ENCODE peak calls at places on chromosomes 4 and X, in eight cellular contexts. One of them, this sample, is unnamed.

GRCh38 chrX:48957477-48957826 is at the start of gene OTUD5:
- DNase-seq in OCI-LY7: peak
- DNase-seq in suprapubic skin: peak
- DNase-seq in A549: peak
- DNase-seq in coronary artery: no peak
- DNase-seq in lower leg skin: no peak
- DNase-seq in body of pancreas: peak
- DNase-seq in CD8-positive, alpha-beta T cell: peak
- DNase-seq in this sample: no peak

GRCh38 chrX:49951524-49952193 is 29.3 kb downstream of the CLCN5 start:
- DNase-seq in OCI-LY7: no peak
- DNase-seq in suprapubic skin: no peak
- DNase-seq in A549: no peak
- DNase-seq in coronary artery: no peak
- DNase-seq in lower leg skin: no peak
- DNase-seq in body of pancreas: no peak
- DNase-seq in CD8-positive, alpha-beta T cell: no peak
- DNase-seq in this sample: no peak

GRCh38 chr4:122777846-122778501 is 45.5 kb downstream of the BBS12 start:
- DNase-seq in OCI-LY7: no peak
- DNase-seq in suprapubic skin: no peak
- DNase-seq in A549: no peak
- DNase-seq in coronary artery: no peak
- DNase-seq in lower leg skin: no peak
- DNase-seq in body of pancreas: no peak
- DNase-seq in CD8-positive, alpha-beta T cell: no peak
- DNase-seq in this sample: no peak

GRCh38 chr4:125750827-125751466 is 436.2 kb downstream of the FAT4 start:
- DNase-seq in OCI-LY7: no peak
- DNase-seq in suprapubic skin: no peak
- DNase-seq in A549: peak
- DNase-seq in coronary artery: no peak
- DNase-seq in lower leg skin: no peak
- DNase-seq in body of pancreas: peak
- DNase-seq in CD8-positive, alpha-beta T cell: no peak
- DNase-seq in this sample: no peak

GRCh38 chr4:56857601-56858301 is 36.2 kb upstream of the SPINK2 start:
- DNase-seq in OCI-LY7: no peak
- DNase-seq in suprapubic skin: no peak
- DNase-seq in A549: no peak
- DNase-seq in coronary artery: no peak
- DNase-seq in lower leg skin: no peak
- DNase-seq in body of pancreas: no peak
- DNase-seq in CD8-positive, alpha-beta T cell: no peak
- DNase-seq in this sample: no peak

GRCh38 chr4:120843840-120844527 is 78.5 kb downstream of the PRDM5 start:
- DNase-seq in OCI-LY7: peak
- DNase-seq in suprapubic skin: no peak
- DNase-seq in A549: no peak
- DNase-seq in coronary artery: no peak
- DNase-seq in lower leg skin: no peak
- DNase-seq in body of pancreas: peak
- DNase-seq in CD8-positive, alpha-beta T cell: no peak
- DNase-seq in this sample: no peak

GRCh38 chr4:26020083-26020668 is 106.2 kb downstream of the SMIM20 start:
- DNase-seq in OCI-LY7: no peak
- DNase-seq in suprapubic skin: no peak
- DNase-seq in A549: no peak
- DNase-seq in coronary artery: no peak
- DNase-seq in lower leg skin: peak
- DNase-seq in body of pancreas: no peak
- DNase-seq in CD8-positive, alpha-beta T cell: no peak
- DNase-seq in this sample: no peak

GRCh38 chrX:153366878-153367538 is 33.1 kb downstream of the ZNF275 start:
- DNase-seq in OCI-LY7: no peak
- DNase-seq in suprapubic skin: no peak
- DNase-seq in A549: no peak
- DNase-seq in coronary artery: no peak
- DNase-seq in lower leg skin: no peak
- DNase-seq in body of pancreas: no peak
- DNase-seq in CD8-positive, alpha-beta T cell: no peak
- DNase-seq in this sample: no peak

GRCh38 chr4:105808459-105809041 is 86.7 kb upstream of the NPNT start:
- DNase-seq in OCI-LY7: no peak
- DNase-seq in suprapubic skin: no peak
- DNase-seq in A549: no peak
- DNase-seq in coronary artery: peak
- DNase-seq in lower leg skin: no peak
- DNase-seq in body of pancreas: no peak
- DNase-seq in CD8-positive, alpha-beta T cell: no peak
- DNase-seq in this sample: no peak

GRCh38 chrX:52811065-52811625 is at the start of gene XAGE5:
- DNase-seq in OCI-LY7: no peak
- DNase-seq in suprapubic skin: no peak
- DNase-seq in A549: no peak
- DNase-seq in coronary artery: no peak
- DNase-seq in lower leg skin: no peak
- DNase-seq in body of pancreas: no peak
- DNase-seq in CD8-positive, alpha-beta T cell: no peak
- DNase-seq in this sample: no peak

GRCh38 chr4:3530663-3531254 is 1.5 kb downstream of the LRPAP1 start:
- DNase-seq in OCI-LY7: no peak
- DNase-seq in suprapubic skin: peak
- DNase-seq in A549: no peak
- DNase-seq in coronary artery: no peak
- DNase-seq in lower leg skin: no peak
- DNase-seq in body of pancreas: no peak
- DNase-seq in CD8-positive, alpha-beta T cell: no peak
- DNase-seq in this sample: no peak

GRCh38 chr4:6516762-6517161 is 44.3 kb upstream of the PPP2R2C start:
- DNase-seq in OCI-LY7: no peak
- DNase-seq in suprapubic skin: no peak
- DNase-seq in A549: no peak
- DNase-seq in coronary artery: no peak
- DNase-seq in lower leg skin: no peak
- DNase-seq in body of pancreas: no peak
- DNase-seq in CD8-positive, alpha-beta T cell: no peak
- DNase-seq in this sample: no peak

GRCh38 chr4:41375561-41375960 is 118.8 kb downstream of the UCHL1 start:
- DNase-seq in OCI-LY7: no peak
- DNase-seq in suprapubic skin: no peak
- DNase-seq in A549: no peak
- DNase-seq in coronary artery: no peak
- DNase-seq in lower leg skin: no peak
- DNase-seq in body of pancreas: peak
- DNase-seq in CD8-positive, alpha-beta T cell: no peak
- DNase-seq in this sample: no peak

GRCh38 chr4:70678383-70678999 is 9.8 kb upstream of the UTP3 start:
- DNase-seq in OCI-LY7: peak
- DNase-seq in suprapubic skin: no peak
- DNase-seq in A549: no peak
- DNase-seq in coronary artery: no peak
- DNase-seq in lower leg skin: no peak
- DNase-seq in body of pancreas: no peak
- DNase-seq in CD8-positive, alpha-beta T cell: no peak
- DNase-seq in this sample: no peak

GRCh38 chr4:15478724-15479088 is 9.0 kb downstream of the CC2D2A start:
- DNase-seq in OCI-LY7: no peak
- DNase-seq in suprapubic skin: no peak
- DNase-seq in A549: peak
- DNase-seq in coronary artery: no peak
- DNase-seq in lower leg skin: no peak
- DNase-seq in body of pancreas: no peak
- DNase-seq in CD8-positive, alpha-beta T cell: no peak
- DNase-seq in this sample: no peak

GRCh38 chrX:100615015-100615414 is 21.6 kb downstream of the TSPAN6 start:
- DNase-seq in OCI-LY7: no peak
- DNase-seq in suprapubic skin: no peak
- DNase-seq in A549: peak
- DNase-seq in coronary artery: no peak
- DNase-seq in lower leg skin: no peak
- DNase-seq in body of pancreas: peak
- DNase-seq in CD8-positive, alpha-beta T cell: no peak
- DNase-seq in this sample: no peak

GRCh38 chr4:140937866-140938265 is 181.7 kb upstream of the TBC1D9 start:
- DNase-seq in OCI-LY7: no peak
- DNase-seq in suprapubic skin: no peak
- DNase-seq in A549: no peak
- DNase-seq in coronary artery: no peak
- DNase-seq in lower leg skin: no peak
- DNase-seq in body of pancreas: no peak
- DNase-seq in CD8-positive, alpha-beta T cell: no peak
- DNase-seq in this sample: no peak

GRCh38 chrX:103688949-103689348 is 2.5 kb upstream of the MORF4L2 start:
- DNase-seq in OCI-LY7: peak
- DNase-seq in suprapubic skin: no peak
- DNase-seq in A549: peak
- DNase-seq in coronary artery: no peak
- DNase-seq in lower leg skin: no peak
- DNase-seq in body of pancreas: no peak
- DNase-seq in CD8-positive, alpha-beta T cell: no peak
- DNase-seq in this sample: no peak

GRCh38 chr4:38856524-38857337 is at the start of gene TLR6:
- DNase-seq in OCI-LY7: peak
- DNase-seq in suprapubic skin: no peak
- DNase-seq in A549: no peak
- DNase-seq in coronary artery: no peak
- DNase-seq in lower leg skin: peak
- DNase-seq in body of pancreas: peak
- DNase-seq in CD8-positive, alpha-beta T cell: peak
- DNase-seq in this sample: no peak

GRCh38 chr4:8707045-8707781 is 114.6 kb downstream of the CPZ start:
- DNase-seq in OCI-LY7: no peak
- DNase-seq in suprapubic skin: peak
- DNase-seq in A549: no peak
- DNase-seq in coronary artery: peak
- DNase-seq in lower leg skin: no peak
- DNase-seq in body of pancreas: no peak
- DNase-seq in CD8-positive, alpha-beta T cell: no peak
- DNase-seq in this sample: no peak

GRCh38 chr4:181202249-181202648 is 1041.0 kb upstream of the TENM3 start:
- DNase-seq in OCI-LY7: peak
- DNase-seq in suprapubic skin: no peak
- DNase-seq in A549: no peak
- DNase-seq in coronary artery: no peak
- DNase-seq in lower leg skin: no peak
- DNase-seq in body of pancreas: no peak
- DNase-seq in CD8-positive, alpha-beta T cell: no peak
- DNase-seq in this sample: no peak

GRCh38 chr4:103079621-103080020 is 3.1 kb upstream of the SLC9B2 start:
- DNase-seq in OCI-LY7: no peak
- DNase-seq in suprapubic skin: no peak
- DNase-seq in A549: no peak
- DNase-seq in coronary artery: no peak
- DNase-seq in lower leg skin: no peak
- DNase-seq in body of pancreas: no peak
- DNase-seq in CD8-positive, alpha-beta T cell: no peak
- DNase-seq in this sample: no peak

GRCh38 chr4:177595413-177595812 is 153.2 kb upstream of the AGA start:
- DNase-seq in OCI-LY7: no peak
- DNase-seq in suprapubic skin: no peak
- DNase-seq in A549: no peak
- DNase-seq in coronary artery: no peak
- DNase-seq in lower leg skin: no peak
- DNase-seq in body of pancreas: no peak
- DNase-seq in CD8-positive, alpha-beta T cell: no peak
- DNase-seq in this sample: no peak

GRCh38 chr4:185286571-185286970 is 77.2 kb downstream of the SNX25 start:
- DNase-seq in OCI-LY7: no peak
- DNase-seq in suprapubic skin: no peak
- DNase-seq in A549: no peak
- DNase-seq in coronary artery: no peak
- DNase-seq in lower leg skin: no peak
- DNase-seq in body of pancreas: no peak
- DNase-seq in CD8-positive, alpha-beta T cell: no peak
- DNase-seq in this sample: no peak

GRCh38 chr4:38534344-38534743 is 129.7 kb upstream of the KLF3 start:
- DNase-seq in OCI-LY7: no peak
- DNase-seq in suprapubic skin: no peak
- DNase-seq in A549: no peak
- DNase-seq in coronary artery: no peak
- DNase-seq in lower leg skin: no peak
- DNase-seq in body of pancreas: no peak
- DNase-seq in CD8-positive, alpha-beta T cell: no peak
- DNase-seq in this sample: no peak

GRCh38 chrX:17511556-17511955 is 136.6 kb downstream of the NHS start:
- DNase-seq in OCI-LY7: no peak
- DNase-seq in suprapubic skin: no peak
- DNase-seq in A549: no peak
- DNase-seq in coronary artery: no peak
- DNase-seq in lower leg skin: no peak
- DNase-seq in body of pancreas: no peak
- DNase-seq in CD8-positive, alpha-beta T cell: no peak
- DNase-seq in this sample: no peak

GRCh38 chr4:76987685-76988084 is 38.1 kb downstream of the SEPTIN11 start:
- DNase-seq in OCI-LY7: no peak
- DNase-seq in suprapubic skin: no peak
- DNase-seq in A549: no peak
- DNase-seq in coronary artery: no peak
- DNase-seq in lower leg skin: no peak
- DNase-seq in body of pancreas: no peak
- DNase-seq in CD8-positive, alpha-beta T cell: no peak
- DNase-seq in this sample: no peak
- TF ChIP-seq CTCF in OCI-LY7: no peak
- TF ChIP-seq CTCF in suprapubic skin: no peak
- TF ChIP-seq CTCF in A549: no peak
- TF ChIP-seq CTCF in coronary artery: no peak
- TF ChIP-seq CTCF in lower leg skin: no peak
- TF ChIP-seq CTCF in body of pancreas: peak
- TF ChIP-seq CTCF in CD8-positive, alpha-beta T cell: no peak
- TF ChIP-seq CTCF in this sample: no peak

GRCh38 chr4:13546855-13547562 is 2.7 kb upstream of the NKX3-2 start:
- DNase-seq in OCI-LY7: peak
- DNase-seq in suprapubic skin: no peak
- DNase-seq in A549: no peak
- DNase-seq in coronary artery: no peak
- DNase-seq in lower leg skin: no peak
- DNase-seq in body of pancreas: no peak
- DNase-seq in CD8-positive, alpha-beta T cell: no peak
- DNase-seq in this sample: no peak
- H3K4me3 ChIP-seq in OCI-LY7: peak
- H3K4me3 ChIP-seq in suprapubic skin: peak
- H3K4me3 ChIP-seq in A549: peak
- H3K4me3 ChIP-seq in coronary artery: peak
- H3K4me3 ChIP-seq in lower leg skin: no peak
- H3K4me3 ChIP-seq in body of pancreas: no peak
- H3K4me3 ChIP-seq in CD8-positive, alpha-beta T cell: peak
- H3K4me3 ChIP-seq in this sample: peak

GRCh38 chrX:123450217-123450616 is 266.1 kb downstream of the GRIA3 start:
- DNase-seq in OCI-LY7: peak
- DNase-seq in suprapubic skin: no peak
- DNase-seq in A549: peak
- DNase-seq in coronary artery: no peak
- DNase-seq in lower leg skin: no peak
- DNase-seq in body of pancreas: no peak
- DNase-seq in CD8-positive, alpha-beta T cell: no peak
- DNase-seq in this sample: no peak
- TF ChIP-seq CTCF in OCI-LY7: peak
- TF ChIP-seq CTCF in suprapubic skin: no peak
- TF ChIP-seq CTCF in A549: peak
- TF ChIP-seq CTCF in coronary artery: no peak
- TF ChIP-seq CTCF in lower leg skin: no peak
- TF ChIP-seq CTCF in body of pancreas: peak
- TF ChIP-seq CTCF in CD8-positive, alpha-beta T cell: no peak
- TF ChIP-seq CTCF in this sample: no peak

GRCh38 chrX:40107291-40108083 is 9.7 kb upstream of the BCOR start:
- DNase-seq in OCI-LY7: no peak
- DNase-seq in suprapubic skin: no peak
- DNase-seq in A549: peak
- DNase-seq in coronary artery: no peak
- DNase-seq in lower leg skin: no peak
- DNase-seq in body of pancreas: peak
- DNase-seq in CD8-positive, alpha-beta T cell: no peak
- DNase-seq in this sample: peak
- H3K4me3 ChIP-seq in OCI-LY7: peak
- H3K4me3 ChIP-seq in suprapubic skin: peak
- H3K4me3 ChIP-seq in A549: peak
- H3K4me3 ChIP-seq in coronary artery: peak
- H3K4me3 ChIP-seq in lower leg skin: no peak
- H3K4me3 ChIP-seq in body of pancreas: no peak
- H3K4me3 ChIP-seq in CD8-positive, alpha-beta T cell: peak
- H3K4me3 ChIP-seq in this sample: peak